ENCODE peak calls at places on chromosomes 12 and 14, in ten cellular contexts. W is CD4-positive, alpha-beta T cell; U is lower leg skin; K is RWPE2; C is cardiac fibroblast; Z is activated B cell treated with CpG ODN at 0.5 μM for 24 hours; H is dorsolateral prefrontal cortex; E is fibroblast of lung; J is OCI-LY7; F is GM13977. R is an unnamed sample.

GRCh38 chr12:95304673-95305198 is 87.1 kb downstream of the VEZT start:
- DNase-seq in Z (no peak), K (no peak), H (no peak), W (no peak), C (peak), J (no peak), E (peak), U (no peak), F (no peak), R (no peak)

GRCh38 chr14:103705524-103706284 is 9.5 kb downstream of the XRCC3 start:
- DNase-seq in W (no peak), C (no peak), E (no peak), Z (no peak), F (no peak), U (no peak), K (no peak), J (no peak), H (no peak), R (no peak)

GRCh38 chr14:23580948-23581281 is 2.3 kb upstream of the JPH4 start:
- DNase-seq in W (no peak), Z (no peak), K (no peak), U (no peak), E (no peak), H (no peak), J (no peak), C (no peak), F (no peak), R (no peak)

GRCh38 chr12:31021181-31021580 is 52.5 kb upstream of the DDX11 start:
- DNase-seq in Z (no peak), F (no peak), K (no peak), U (no peak), C (no peak), W (no peak), E (no peak), J (peak), H (no peak), R (no peak)

GRCh38 chr12:3044141-3044630 is 33.0 kb upstream of the TSPAN9 start:
- DNase-seq in J (no peak), E (no peak), C (no peak), K (peak), Z (no peak), U (no peak), W (no peak), H (no peak), F (no peak), R (no peak)

GRCh38 chr12:121400332-121401139 is 618 bp downstream of the RNF34 start:
- DNase-seq in C (peak), Z (no peak), U (peak), F (peak), W (peak), J (peak), H (peak), K (peak), E (peak), R (peak)

GRCh38 chr12:44674866-44675265 is 201.2 kb downstream of the NELL2 start:
- DNase-seq in J (no peak), F (no peak), U (no peak), C (no peak), E (peak), K (no peak), Z (no peak), H (no peak), W (no peak), R (no peak)

GRCh38 chr12:29116414-29116813 is 32.7 kb upstream of the FAR2 start:
- DNase-seq in U (no peak), W (no peak), H (no peak), K (no peak), C (no peak), Z (no peak), F (no peak), J (no peak), E (no peak), R (no peak)

GRCh38 chr12:112148031-112148513 is 22.7 kb downstream of the TRAFD1 start:
- DNase-seq in E (peak), C (peak), K (no peak), J (no peak), F (no peak), H (no peak), U (no peak), Z (no peak), W (no peak), R (peak)

GRCh38 chr14:73746540-73747385 is 32.6 kb upstream of the PNMA1 start:
- DNase-seq in K (no peak), Z (no peak), J (peak), E (no peak), C (no peak), F (no peak), H (no peak), U (no peak), W (no peak), R (no peak)

GRCh38 chr14:48008646-48009045 is 333.2 kb upstream of the MDGA2 start:
- DNase-seq in U (no peak), C (no peak), H (no peak), W (no peak), K (no peak), E (no peak), J (no peak), Z (no peak), F (no peak), R (no peak)

GRCh38 chr14:58805057-58805456 is 167.3 kb downstream of the DACT1 start:
- DNase-seq in E (peak), F (no peak), H (no peak), J (no peak), K (no peak), C (no peak), U (peak), Z (no peak), W (no peak), R (no peak)

GRCh38 chr12:132142679-132143327 is 1.3 kb downstream of the DDX51 start:
- DNase-seq in E (no peak), J (no peak), W (no peak), K (peak), C (no peak), F (no peak), H (no peak), U (no peak), Z (no peak), R (no peak)

GRCh38 chr12:85424581-85425348 is 144.7 kb downstream of the ALX1 start:
- DNase-seq in J (peak), E (peak), K (no peak), H (no peak), F (peak), C (peak), W (no peak), Z (no peak), U (no peak), R (no peak)

GRCh38 chr14:105865904-105866840 is 339.8 kb downstream of the TMEM121 start:
- DNase-seq in W (no peak), U (no peak), J (no peak), E (no peak), K (peak), H (no peak), Z (no peak), C (no peak), F (no peak), R (peak)

GRCh38 chr14:97287956-97288355 is 490.8 kb downstream of the VRK1 start:
- DNase-seq in K (no peak), W (no peak), J (no peak), F (no peak), E (no peak), Z (no peak), C (no peak), U (no peak), H (no peak), R (no peak)

GRCh38 chr14:50475460-50475859 is 56.9 kb downstream of the MAP4K5 start:
- DNase-seq in C (peak), K (no peak), E (peak), Z (no peak), F (no peak), U (no peak), W (no peak), H (no peak), J (no peak), R (no peak)

GRCh38 chr12:75812341-75813018 is 219.1 kb downstream of the PHLDA1 start:
- DNase-seq in U (no peak), W (no peak), Z (no peak), K (no peak), C (peak), F (no peak), J (no peak), E (peak), H (no peak), R (no peak)

GRCh38 chr12:121391619-121392324 is 8.1 kb upstream of the RNF34 start:
- DNase-seq in Z (no peak), C (peak), U (no peak), W (no peak), K (no peak), H (no peak), J (no peak), F (peak), E (peak), R (no peak)

GRCh38 chr12:17304503-17305347 is 698.8 kb upstream of the LMO3 start:
- DNase-seq in C (peak), Z (no peak), J (no peak), U (no peak), K (no peak), W (no peak), E (peak), F (no peak), H (no peak), R (no peak)

GRCh38 chr12:54566792-54567191 is 17.4 kb downstream of the PDE1B start:
- DNase-seq in C (no peak), Z (no peak), J (no peak), H (no peak), F (no peak), W (no peak), U (no peak), E (no peak), K (no peak), R (no peak)

GRCh38 chr14:80468331-80469122 is 257.2 kb upstream of the DIO2 start:
- DNase-seq in U (no peak), Z (no peak), H (no peak), C (no peak), W (no peak), F (no peak), J (no peak), K (no peak), E (no peak), R (no peak)

GRCh38 chr14:51511265-51511664 is 140.4 kb upstream of the FRMD6 start:
- DNase-seq in K (no peak), Z (no peak), F (no peak), H (no peak), U (no peak), W (no peak), J (no peak), C (peak), E (no peak), R (no peak)

GRCh38 chr14:77185093-77185465 is 3.5 kb downstream of the TMEM63C start:
- DNase-seq in W (no peak), F (no peak), Z (no peak), E (no peak), C (no peak), K (no peak), U (no peak), J (no peak), H (no peak), R (no peak)

GRCh38 chr14:61406670-61407069 is 85.3 kb downstream of the PRKCH start:
- DNase-seq in F (no peak), Z (no peak), W (no peak), C (no peak), J (no peak), H (no peak), E (no peak), U (no peak), K (no peak), R (no peak)

GRCh38 chr14:68665116-68665515 is 127.8 kb downstream of the ZFP36L1 start:
- DNase-seq in Z (no peak), K (no peak), U (no peak), W (no peak), F (no peak), J (no peak), H (no peak), C (peak), E (peak), R (no peak)

GRCh38 chr12:108720757-108721514 is 10.4 kb downstream of the CORO1C start:
- DNase-seq in E (peak), C (peak), F (no peak), U (no peak), Z (no peak), H (no peak), W (no peak), K (no peak), J (no peak), R (no peak)

GRCh38 chr14:94575730-94576585 is 5.3 kb upstream of the SERPINA5 start:
- DNase-seq in U (no peak), Z (no peak), C (peak), W (no peak), F (no peak), J (no peak), E (peak), K (no peak), H (no peak), R (no peak)

GRCh38 chr14:106500571-106500970 is 974.2 kb downstream of the TMEM121 start:
- DNase-seq in E (no peak), C (no peak), F (no peak), Z (no peak), U (no peak), K (no peak), W (no peak), H (no peak), J (no peak), R (no peak)

GRCh38 chr12:98053202-98053601 is 462.2 kb upstream of the TMPO start:
- DNase-seq in J (no peak), E (no peak), F (no peak), K (no peak), U (no peak), Z (no peak), C (no peak), W (no peak), H (no peak), R (no peak)

GRCh38 chr12:31590730-31591307 is at the start of gene DENND5B:
- DNase-seq in W (peak), H (peak), F (peak), K (no peak), C (peak), J (peak), U (peak), Z (peak), E (peak), R (peak)

GRCh38 chr12:113831486-113831885 is 134.6 kb downstream of the RBM19 start:
- DNase-seq in W (no peak), C (no peak), Z (no peak), H (no peak), U (no peak), F (no peak), E (no peak), J (no peak), K (no peak), R (no peak)

GRCh38 chr14:30751646-30752416 is 122.5 kb upstream of the COCH start:
- DNase-seq in F (no peak), H (no peak), W (no peak), E (no peak), Z (no peak), U (no peak), J (peak), C (no peak), K (no peak), R (no peak)

GRCh38 chr12:41521872-41522379 is 333.8 kb downstream of the PDZRN4 start:
- DNase-seq in J (peak), C (peak), E (peak), K (no peak), H (no peak), F (peak), Z (no peak), W (no peak), U (no peak), R (no peak)

GRCh38 chr12:101832030-101832429 is 1.3 kb upstream of the GNPTAB start:
- DNase-seq in Z (no peak), K (no peak), J (no peak), C (no peak), E (no peak), W (no peak), U (no peak), H (no peak), F (no peak), R (no peak)

GRCh38 chr14:31939934-31940333 is 137.2 kb upstream of the ARHGAP5 start:
- DNase-seq in J (no peak), W (no peak), E (no peak), H (no peak), F (no peak), Z (no peak), K (no peak), U (no peak), C (no peak), R (no peak)

GRCh38 chr14:80133457-80133856 is 77.8 kb downstream of the DIO2 start:
- DNase-seq in F (no peak), K (no peak), E (no peak), C (no peak), J (no peak), H (no peak), U (no peak), W (no peak), Z (no peak), R (no peak)

DNA sequence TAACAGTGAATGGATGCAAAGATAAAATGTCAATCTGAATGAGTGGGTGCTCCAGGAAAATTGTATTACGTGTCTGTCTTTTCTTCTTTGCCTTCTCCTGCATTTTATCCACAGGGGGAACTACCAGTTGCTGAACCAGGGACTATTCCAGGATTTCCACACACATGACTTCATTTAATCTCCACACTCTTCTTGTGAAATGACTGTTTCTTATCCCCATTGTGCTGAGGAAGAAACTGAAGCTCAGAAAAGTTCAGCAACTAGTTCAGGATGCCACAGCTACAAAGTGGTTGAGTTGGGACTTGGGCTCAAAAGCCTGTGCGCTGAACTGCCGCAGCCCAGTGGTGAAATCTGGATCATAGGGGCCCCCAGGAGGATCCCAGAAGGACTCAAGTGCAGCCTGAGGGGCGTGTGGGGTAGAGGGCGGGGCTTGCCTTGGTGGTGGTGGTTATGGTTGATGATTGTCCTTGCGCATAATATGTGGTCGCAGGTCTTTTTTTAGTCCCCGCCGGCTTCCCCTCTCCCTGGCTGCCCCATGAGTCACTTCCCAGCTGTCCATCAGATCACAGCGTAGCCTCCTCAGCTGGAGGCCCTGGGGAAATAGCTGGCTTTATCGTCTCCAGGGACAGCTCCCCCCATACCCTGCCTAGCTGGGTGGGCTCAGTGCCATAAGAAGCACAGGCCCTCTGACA is 235.2 kb upstream of the CRY1 start:
- DNase-seq in J (no peak), W (no peak), U (no peak), C (peak), F (no peak), H (no peak), E (peak), Z (no peak), K (no peak), R (no peak)
- TF ChIP-seq CTCF in J (no peak), W (no peak), U (no peak), C (no peak), F (no peak), H (no peak), E (no peak), Z (no peak), K (no peak), R (no peak)

GRCh38 chr14:64768401-64769095 is 64.3 kb downstream of the PLEKHG3 start:
- DNase-seq in J (no peak), F (no peak), W (no peak), U (no peak), C (no peak), E (no peak), H (no peak), K (peak), Z (no peak), R (no peak)

GRCh38 chr14:64764641-64765520 is 60.7 kb downstream of the PLEKHG3 start:
- DNase-seq in U (no peak), H (peak), K (peak), J (peak), Z (peak), C (peak), F (peak), W (peak), E (peak), R (peak)

GRCh38 chr14:64767215-64767964 is 63.2 kb downstream of the PLEKHG3 start:
- DNase-seq in J (no peak), E (no peak), K (peak), Z (no peak), C (no peak), U (no peak), W (no peak), H (no peak), F (no peak), R (no peak)

GRCh38 chr14:64765740-64766302 is 61.6 kb downstream of the PLEKHG3 start:
- DNase-seq in Z (no peak), W (no peak), H (no peak), F (no peak), C (no peak), U (no peak), J (no peak), E (no peak), K (no peak), R (no peak)

DNA sequence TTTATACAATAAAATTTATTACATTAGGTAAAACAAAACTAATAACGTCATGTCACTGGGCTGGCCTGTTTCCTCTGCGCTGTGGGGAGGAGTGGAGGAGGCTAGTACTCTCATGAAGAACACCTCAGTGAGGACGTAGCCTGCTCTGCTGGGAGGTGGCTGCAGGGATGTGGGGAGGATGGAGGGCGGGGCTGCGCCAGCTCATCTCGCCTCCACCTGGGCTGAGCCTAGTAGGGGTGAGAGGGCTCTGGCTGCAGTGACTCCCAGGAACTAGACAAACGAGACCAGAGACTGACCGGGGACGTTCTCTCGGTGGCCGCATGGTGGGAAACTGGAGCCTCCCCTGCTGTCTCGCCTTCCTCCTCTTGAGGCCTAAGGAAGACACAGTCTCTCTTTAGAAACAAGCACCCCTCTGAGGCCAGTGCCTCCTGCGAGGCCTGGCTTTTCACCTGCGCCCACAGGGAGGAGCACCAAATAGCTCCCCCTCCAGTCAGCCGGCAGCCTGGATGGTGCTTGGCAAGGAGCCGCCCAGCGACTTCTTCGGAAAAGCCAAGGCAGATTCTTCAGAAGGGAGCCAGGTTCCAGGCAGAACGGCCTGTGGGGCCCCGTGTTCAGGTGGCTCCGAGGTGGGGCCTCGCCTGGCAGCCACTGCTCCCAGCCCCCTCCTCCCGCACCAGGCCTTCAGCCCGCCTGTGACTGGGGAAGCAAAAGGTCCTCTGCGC is 62.4 kb downstream of the PLEKHG3 start:
- DNase-seq in H (no peak), K (peak), Z (no peak), U (no peak), J (no peak), C (no peak), F (no peak), E (no peak), W (no peak), R (no peak)
- TF ChIP-seq CTCF in H (no peak), K (no peak), Z (no peak), U (no peak), J (no peak), C (no peak), F (no peak), E (no peak), W (no peak), R (no peak)

GRCh38 chr14:42269234-42269633 is 662.6 kb downstream of the LRFN5 start:
- DNase-seq in K (no peak), H (no peak), C (no peak), Z (no peak), U (no peak), F (no peak), J (no peak), W (no peak), E (no peak), R (no peak)
- TF ChIP-seq CTCF in K (no peak), H (no peak), C (no peak), Z (no peak), U (no peak), F (no peak), J (no peak), W (no peak), E (no peak), R (no peak)

GRCh38 chr14:46344327-46344937 is 307.1 kb downstream of the RPL10L start:
- DNase-seq in U (no peak), Z (no peak), J (peak), H (no peak), C (peak), W (no peak), E (peak), K (no peak), F (peak), R (no peak)
- TF ChIP-seq CTCF in U (no peak), Z (no peak), J (peak), H (peak), C (peak), W (no peak), E (peak), K (peak), F (peak), R (peak)

R was measured in type B pancreatic cell.